ENCODE peak calls at places on chromosomes 1 and 21, in four cellular contexts. Q is GM06990, U is HFF-Myc, F is upper lobe of right lung. Y is an unnamed sample.

GRCh38 chr1:84689514-84690396 is 506 bp downstream of the SSX2IP start:
- DNase-seq in Q (no peak), U (no peak), F (no peak), Y (no peak)

GRCh38 chr1:179754031-179754624 is 11.0 kb downstream of the FAM163A start:
- DNase-seq in U (no peak), Q (no peak), F (no peak), Y (no peak)

GRCh38 chr1:66867501-66867900 is 57.2 kb downstream of the DNAI4 start:
- DNase-seq in U (no peak), F (no peak), Q (no peak), Y (no peak)

GRCh38 chr1:229368347-229368746 is 25.5 kb upstream of the CCSAP start:
- DNase-seq in Q (peak), U (no peak), F (no peak), Y (no peak)

GRCh38 chr1:10459185-10459584 is 9.4 kb downstream of the CORT start:
- DNase-seq in F (no peak), U (peak), Q (no peak), Y (no peak)

GRCh38 chr1:50427818-50428779 is 4.9 kb upstream of the DMRTA2 start:
- DNase-seq in F (no peak), Q (no peak), U (no peak), Y (no peak)

GRCh38 chr1:25772164-25772563 is 27.8 kb upstream of the SELENON start:
- DNase-seq in U (no peak), Q (no peak), F (no peak), Y (no peak)

GRCh38 chr1:118081387-118081786 is 103.6 kb downstream of the SPAG17 start:
- DNase-seq in Q (no peak), F (no peak), U (no peak), Y (peak)

GRCh38 chr1:94986783-94987182 is 59.9 kb upstream of the CNN3 start:
- DNase-seq in Q (no peak), U (no peak), F (no peak), Y (no peak)

GRCh38 chr1:77542784-77543183 is 139.7 kb downstream of the ZZZ3 start:
- DNase-seq in U (no peak), F (no peak), Q (no peak), Y (no peak)

GRCh38 chr1:9717193-9718005 is 65.9 kb downstream of the PIK3CD start:
- DNase-seq in Q (peak), F (peak), U (no peak), Y (peak)

GRCh38 chr1:112337028-112337531 is 58.9 kb upstream of the CTTNBP2NL start:
- DNase-seq in Q (no peak), F (no peak), U (no peak), Y (no peak)

GRCh38 chr1:163361123-163361934 is 39.6 kb downstream of the NUF2 start:
- DNase-seq in U (no peak), Q (no peak), F (no peak), Y (no peak)

GRCh38 chr1:33517596-33518250 is 45.3 kb downstream of the ZSCAN20 start:
- DNase-seq in U (peak), Q (no peak), F (no peak), Y (no peak)

GRCh38 chr1:115098979-115099692 is 9.8 kb upstream of the TSPAN2 start:
- DNase-seq in U (no peak), Q (peak), F (no peak), Y (peak)

GRCh38 chr1:178530037-178530402 is 17.1 kb downstream of the TEX35 start:
- DNase-seq in Q (no peak), F (no peak), U (peak), Y (no peak)

GRCh38 chr1:71921935-71922559 is 360.3 kb downstream of the NEGR1 start:
- DNase-seq in U (no peak), F (no peak), Q (no peak), Y (no peak)

GRCh38 chr1:199931666-199932377 is 95.7 kb upstream of the NR5A2 start:
- DNase-seq in U (no peak), F (no peak), Q (no peak), Y (no peak)

GRCh38 chr1:62903522-62903921 is 119.6 kb downstream of the ATG4C start:
- DNase-seq in U (no peak), F (no peak), Q (no peak), Y (no peak)

GRCh38 chr1:94621392-94621791 is 79.8 kb upstream of the F3 start:
- DNase-seq in Q (no peak), F (peak), U (no peak), Y (no peak)

GRCh38 chr1:89620664-89621063 is 12.3 kb upstream of the LRRC8C start:
- DNase-seq in F (no peak), Q (no peak), U (no peak), Y (no peak)

GRCh38 chr1:86774305-86775304 is 70.2 kb downstream of the SH3GLB1 start:
- DNase-seq in F (peak), Q (peak), U (peak), Y (peak)

GRCh38 chr1:96538883-96539282 is 182.7 kb upstream of the PTBP2 start:
- DNase-seq in Q (no peak), U (peak), F (no peak), Y (no peak)

GRCh38 chr1:204545202-204545601 is 29.0 kb downstream of the MDM4 start:
- DNase-seq in F (no peak), U (no peak), Q (no peak), Y (no peak)

GRCh38 chr1:155166373-155167165 is 6.5 kb downstream of the KRTCAP2 start:
- DNase-seq in U (no peak), Q (no peak), F (peak), Y (no peak)

GRCh38 chr21:44480200-44481065 is 25.1 kb downstream of the LRRC3 start:
- DNase-seq in F (no peak), Q (no peak), U (no peak), Y (no peak)

GRCh38 chr1:181061891-181062777 is 26.4 kb upstream of the IER5 start:
- DNase-seq in Q (peak), U (no peak), F (peak), Y (peak)

GRCh38 chr21:45888361-45889009 is 93.1 kb upstream of the COL6A1 start:
- DNase-seq in F (no peak), Q (no peak), U (no peak), Y (no peak)

GRCh38 chr1:157773723-157774350 is 3.1 kb downstream of the FCRL2 start:
- DNase-seq in U (no peak), Q (no peak), F (no peak), Y (no peak)

GRCh38 chr1:38022810-38023209 is 10.3 kb downstream of the UTP11 start:
- DNase-seq in U (no peak), Q (no peak), F (no peak), Y (no peak)

GRCh38 chr1:17260738-17261137 is 11.8 kb downstream of the PADI3 start:
- DNase-seq in U (no peak), F (no peak), Q (no peak), Y (no peak)

GRCh38 chr1:17265162-17265561 is 16.3 kb downstream of the PADI3 start:
- DNase-seq in F (no peak), Q (no peak), U (no peak), Y (no peak)

GRCh38 chr1:17270891-17271765 is 22.2 kb downstream of the PADI3 start:
- DNase-seq in F (no peak), Q (no peak), U (no peak), Y (no peak)

GRCh38 chr1:17264470-17264869 is 15.6 kb downstream of the PADI3 start:
- DNase-seq in U (no peak), F (no peak), Q (no peak), Y (no peak)

DNA sequence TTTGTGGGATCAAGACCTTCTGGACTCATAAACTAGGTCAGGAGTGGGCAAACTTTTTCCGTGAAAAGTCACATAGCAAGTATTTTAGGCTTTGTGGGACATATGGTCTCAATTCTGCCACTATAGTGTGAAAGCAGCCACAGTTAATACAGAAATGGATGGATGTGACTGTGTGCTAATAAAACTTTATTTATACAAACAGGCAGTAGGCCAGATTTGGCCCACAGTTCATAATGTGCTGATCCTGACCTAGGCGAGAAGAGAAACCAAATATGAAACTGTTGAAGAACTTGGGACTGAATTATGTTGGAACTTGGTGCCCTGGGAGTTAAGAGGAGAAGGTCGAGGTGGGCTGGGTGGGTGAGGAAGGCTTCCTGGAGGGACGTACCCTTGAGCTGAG is 17.1 kb downstream of the PADI3 start:
- DNase-seq in F (no peak), Q (no peak), U (no peak), Y (no peak)
- H3K4me3 ChIP-seq in F (no peak), Q (no peak), U (no peak), Y (no peak)

GRCh38 chr1:8443558-8444194 is 125.8 kb downstream of the SLC45A1 start:
- DNase-seq in F (no peak), U (no peak), Q (no peak), Y (no peak)
- TF ChIP-seq CTCF in F (no peak), U (no peak), Q (peak), Y (no peak)

GRCh38 chr1:23911924-23912323 is 1.2 kb downstream of the CNR2 start:
- DNase-seq in U (no peak), F (no peak), Q (no peak), Y (no peak)
- H3K4me3 ChIP-seq in U (no peak), F (no peak), Q (peak), Y (peak)

GRCh38 chr1:212520746-212521145 is 87.8 kb upstream of the ATF3 start:
- DNase-seq in U (no peak), F (no peak), Q (no peak), Y (no peak)
- TF ChIP-seq CTCF in U (no peak), F (no peak), Q (no peak), Y (no peak)

DNA sequence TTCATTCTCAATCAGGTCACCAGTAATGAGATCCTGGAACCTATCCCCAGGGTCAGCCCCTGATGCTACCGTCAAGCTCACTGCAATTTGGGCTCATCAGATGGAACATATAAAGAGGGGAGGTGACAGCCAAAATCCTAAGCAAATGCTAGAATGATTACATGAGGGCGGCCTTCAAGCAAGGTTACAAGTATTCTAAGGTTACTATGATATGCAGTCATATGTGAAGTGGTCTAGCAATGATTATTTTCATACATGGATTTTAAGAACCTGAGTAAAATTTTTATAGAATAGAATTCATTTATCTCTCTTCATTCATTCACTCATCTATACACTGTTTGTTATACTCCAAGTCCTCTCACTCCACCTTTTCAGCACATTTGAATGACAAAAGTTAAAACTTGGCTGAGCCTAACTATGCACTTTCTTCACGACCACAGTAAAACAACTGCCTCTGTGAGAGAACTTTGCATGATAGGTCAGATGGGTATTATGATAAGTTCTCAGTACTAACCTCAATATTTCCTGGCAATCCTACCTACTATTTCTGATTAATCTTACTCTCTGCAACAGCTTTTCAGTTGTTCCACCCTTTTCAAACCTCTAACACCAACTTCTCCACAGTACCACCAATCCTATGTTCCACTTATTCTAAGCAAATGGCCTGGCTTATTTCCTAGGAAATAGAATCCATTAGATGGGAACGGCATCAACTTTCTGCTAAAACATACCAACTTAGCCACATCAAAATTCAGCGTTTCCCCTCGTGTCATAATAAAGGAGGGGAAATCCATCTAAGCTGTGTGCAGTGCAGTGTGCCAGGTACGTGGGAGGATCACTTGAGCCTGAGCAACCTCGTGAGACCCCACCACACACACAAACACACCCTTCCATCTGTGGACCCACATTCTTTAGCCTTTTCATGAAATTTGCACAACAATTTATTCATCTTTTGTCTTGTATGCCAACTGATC is 32.0 kb downstream of the LHX9 start:
- DNase-seq in U (no peak), F (no peak), Q (no peak), Y (no peak)
- H3K4me3 ChIP-seq in U (no peak), F (no peak), Q (no peak), Y (no peak)

GRCh38 chr1:92736395-92736794 is 48.5 kb downstream of the EVI5 start:
- DNase-seq in Q (no peak), F (no peak), U (no peak), Y (no peak)
- TF ChIP-seq CTCF in Q (peak), F (no peak), U (peak), Y (peak)

DNA sequence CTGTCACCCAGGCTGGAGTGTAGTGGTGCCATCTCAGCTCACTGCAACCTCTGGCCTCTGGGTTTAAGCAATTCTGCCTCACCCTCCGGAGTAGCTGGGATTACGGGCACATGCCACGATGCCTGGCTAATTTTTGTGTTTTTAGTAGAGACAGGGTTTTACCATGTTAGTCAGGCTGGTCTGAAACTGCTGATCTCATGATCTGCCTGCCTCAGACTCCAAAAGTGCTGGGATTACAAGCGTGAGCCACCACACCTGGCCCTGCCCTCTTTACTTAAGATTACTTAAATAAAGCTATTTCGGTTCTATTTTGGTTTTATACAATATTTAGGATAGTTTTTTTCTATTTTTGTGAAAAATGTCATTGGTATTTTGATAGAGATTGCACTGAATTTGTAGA is 15.3 kb upstream of the KCTD3 start:
- DNase-seq in Q (no peak), U (no peak), F (no peak), Y (no peak)
- H3K4me3 ChIP-seq in Q (no peak), U (no peak), F (no peak), Y (no peak)